ENCODE peak calls at places on chromosomes 2 and 18, in five cellular contexts. One of them, this sample, is unnamed.

GRCh38 chr18:54742654-54743053 is 85.6 kb upstream of the RAB27B start:
- ATAC-seq in upper lobe of right lung: peak; percentile 46
- ATAC-seq in A549: peak; percentile 30
- ATAC-seq in heart right ventricle: peak; percentile 92
- ATAC-seq in activated CD8-positive, alpha-beta T cell treated with anti-CD3 and anti-CD28 coated beads for 36 hours: no peak
- ATAC-seq in this sample: peak; percentile 57

GRCh38 chr2:101987832-101988231 is 3.9 kb upstream of the IL1R2 start:
- ATAC-seq in upper lobe of right lung: no peak
- ATAC-seq in A549: no peak
- ATAC-seq in heart right ventricle: no peak
- ATAC-seq in activated CD8-positive, alpha-beta T cell treated with anti-CD3 and anti-CD28 coated beads for 36 hours: no peak
- ATAC-seq in this sample: no peak

GRCh38 chr2:203743441-203743932 is 37.0 kb downstream of the CD28 start:
- ATAC-seq in upper lobe of right lung: peak; percentile 69
- ATAC-seq in A549: peak; percentile 59
- ATAC-seq in heart right ventricle: no peak
- ATAC-seq in activated CD8-positive, alpha-beta T cell treated with anti-CD3 and anti-CD28 coated beads for 36 hours: no peak
- ATAC-seq in this sample: peak; percentile 36

GRCh38 chr2:100563407-100564247 is 834 bp downstream of the PDCL3 start:
- ATAC-seq in upper lobe of right lung: no peak
- ATAC-seq in A549: peak; percentile 66
- ATAC-seq in heart right ventricle: no peak
- ATAC-seq in activated CD8-positive, alpha-beta T cell treated with anti-CD3 and anti-CD28 coated beads for 36 hours: no peak
- ATAC-seq in this sample: no peak

GRCh38 chr2:102073168-102073724 is 69.3 kb upstream of the IL1R1 start:
- ATAC-seq in upper lobe of right lung: no peak
- ATAC-seq in A549: no peak
- ATAC-seq in heart right ventricle: no peak
- ATAC-seq in activated CD8-positive, alpha-beta T cell treated with anti-CD3 and anti-CD28 coated beads for 36 hours: no peak
- ATAC-seq in this sample: no peak

GRCh38 chr2:111185496-111186022 is 64.8 kb downstream of the BCL2L11 start:
- ATAC-seq in upper lobe of right lung: peak; percentile 83
- ATAC-seq in A549: peak; percentile 23
- ATAC-seq in heart right ventricle: peak; percentile 59
- ATAC-seq in activated CD8-positive, alpha-beta T cell treated with anti-CD3 and anti-CD28 coated beads for 36 hours: no peak
- ATAC-seq in this sample: no peak

GRCh38 chr2:64402876-64403275 is 51.1 kb upstream of the LGALSL start:
- ATAC-seq in upper lobe of right lung: no peak
- ATAC-seq in A549: peak; percentile 54
- ATAC-seq in heart right ventricle: no peak
- ATAC-seq in activated CD8-positive, alpha-beta T cell treated with anti-CD3 and anti-CD28 coated beads for 36 hours: no peak
- ATAC-seq in this sample: no peak

GRCh38 chr2:232994446-232994845 is 18.6 kb downstream of the NGEF start:
- ATAC-seq in upper lobe of right lung: no peak
- ATAC-seq in A549: no peak
- ATAC-seq in heart right ventricle: no peak
- ATAC-seq in activated CD8-positive, alpha-beta T cell treated with anti-CD3 and anti-CD28 coated beads for 36 hours: no peak
- ATAC-seq in this sample: no peak

GRCh38 chr2:237290249-237290648 is 123.7 kb downstream of the COL6A3 start:
- ATAC-seq in upper lobe of right lung: peak; percentile 81
- ATAC-seq in A549: no peak
- ATAC-seq in heart right ventricle: peak; percentile 89
- ATAC-seq in activated CD8-positive, alpha-beta T cell treated with anti-CD3 and anti-CD28 coated beads for 36 hours: no peak
- ATAC-seq in this sample: peak; percentile 85

GRCh38 chr2:120852200-120852815 is 116.6 kb downstream of the GLI2 start:
- ATAC-seq in upper lobe of right lung: no peak
- ATAC-seq in A549: no peak
- ATAC-seq in heart right ventricle: no peak
- ATAC-seq in activated CD8-positive, alpha-beta T cell treated with anti-CD3 and anti-CD28 coated beads for 36 hours: no peak
- ATAC-seq in this sample: no peak

GRCh38 chr2:168607992-168608391 is 151.9 kb downstream of the CERS6 start:
- ATAC-seq in upper lobe of right lung: no peak
- ATAC-seq in A549: no peak
- ATAC-seq in heart right ventricle: no peak
- ATAC-seq in activated CD8-positive, alpha-beta T cell treated with anti-CD3 and anti-CD28 coated beads for 36 hours: peak; percentile 76
- ATAC-seq in this sample: no peak

GRCh38 chr2:134253117-134253704 is 661 bp upstream of the MGAT5 start:
- ATAC-seq in upper lobe of right lung: no peak
- ATAC-seq in A549: no peak
- ATAC-seq in heart right ventricle: no peak
- ATAC-seq in activated CD8-positive, alpha-beta T cell treated with anti-CD3 and anti-CD28 coated beads for 36 hours: peak; percentile 37
- ATAC-seq in this sample: no peak

GRCh38 chr18:44143054-44143453 is 537.6 kb upstream of the SETBP1 start:
- ATAC-seq in upper lobe of right lung: no peak
- ATAC-seq in A549: no peak
- ATAC-seq in heart right ventricle: no peak
- ATAC-seq in activated CD8-positive, alpha-beta T cell treated with anti-CD3 and anti-CD28 coated beads for 36 hours: no peak
- ATAC-seq in this sample: no peak

GRCh38 chr18:12066910-12067511 is 26.6 kb upstream of the ANKRD62 start:
- ATAC-seq in upper lobe of right lung: peak; percentile 7
- ATAC-seq in A549: no peak
- ATAC-seq in heart right ventricle: no peak
- ATAC-seq in activated CD8-positive, alpha-beta T cell treated with anti-CD3 and anti-CD28 coated beads for 36 hours: no peak
- ATAC-seq in this sample: no peak

GRCh38 chr2:120476141-120476540 is 130.2 kb downstream of the INHBB start:
- ATAC-seq in upper lobe of right lung: peak; percentile 88
- ATAC-seq in A549: no peak
- ATAC-seq in heart right ventricle: no peak
- ATAC-seq in activated CD8-positive, alpha-beta T cell treated with anti-CD3 and anti-CD28 coated beads for 36 hours: no peak
- ATAC-seq in this sample: no peak

GRCh38 chr18:25896178-25896780 is 194.1 kb downstream of the SS18 start:
- ATAC-seq in upper lobe of right lung: peak; percentile 64
- ATAC-seq in A549: no peak
- ATAC-seq in heart right ventricle: no peak
- ATAC-seq in activated CD8-positive, alpha-beta T cell treated with anti-CD3 and anti-CD28 coated beads for 36 hours: no peak
- ATAC-seq in this sample: no peak

GRCh38 chr2:69926849-69927515 is 12.1 kb downstream of the MXD1 start:
- ATAC-seq in upper lobe of right lung: peak; percentile 74
- ATAC-seq in A549: no peak
- ATAC-seq in heart right ventricle: no peak
- ATAC-seq in activated CD8-positive, alpha-beta T cell treated with anti-CD3 and anti-CD28 coated beads for 36 hours: no peak
- ATAC-seq in this sample: peak; percentile 50

GRCh38 chr2:199804831-199805230 is 46.2 kb downstream of the FTCDNL1 start:
- ATAC-seq in upper lobe of right lung: no peak
- ATAC-seq in A549: no peak
- ATAC-seq in heart right ventricle: no peak
- ATAC-seq in activated CD8-positive, alpha-beta T cell treated with anti-CD3 and anti-CD28 coated beads for 36 hours: no peak
- ATAC-seq in this sample: no peak

GRCh38 chr2:164826293-164827243 is 15.1 kb downstream of the COBLL1 start:
- ATAC-seq in upper lobe of right lung: peak; percentile 97
- ATAC-seq in A549: peak; percentile 39
- ATAC-seq in heart right ventricle: peak; percentile 80
- ATAC-seq in activated CD8-positive, alpha-beta T cell treated with anti-CD3 and anti-CD28 coated beads for 36 hours: no peak
- ATAC-seq in this sample: peak; percentile 63

GRCh38 chr2:98134138-98134537 is 47.2 kb downstream of the VWA3B start:
- ATAC-seq in upper lobe of right lung: peak; percentile 91
- ATAC-seq in A549: no peak
- ATAC-seq in heart right ventricle: peak; percentile 80
- ATAC-seq in activated CD8-positive, alpha-beta T cell treated with anti-CD3 and anti-CD28 coated beads for 36 hours: peak; percentile 99
- ATAC-seq in this sample: peak; percentile 69

GRCh38 chr2:202172439-202173191 is 65.8 kb downstream of the SUMO1 start:
- ATAC-seq in upper lobe of right lung: peak; percentile 74
- ATAC-seq in A549: no peak
- ATAC-seq in heart right ventricle: no peak
- ATAC-seq in activated CD8-positive, alpha-beta T cell treated with anti-CD3 and anti-CD28 coated beads for 36 hours: peak; percentile 85
- ATAC-seq in this sample: no peak

GRCh38 chr2:84879595-84880394 is 1.1 kb downstream of the TRABD2A start:
- ATAC-seq in upper lobe of right lung: peak; percentile 6
- ATAC-seq in A549: no peak
- ATAC-seq in heart right ventricle: no peak
- ATAC-seq in activated CD8-positive, alpha-beta T cell treated with anti-CD3 and anti-CD28 coated beads for 36 hours: no peak
- ATAC-seq in this sample: no peak

GRCh38 chr18:12278153-12278764 is 24.1 kb downstream of the CIDEA start:
- ATAC-seq in upper lobe of right lung: no peak
- ATAC-seq in A549: no peak
- ATAC-seq in heart right ventricle: no peak
- ATAC-seq in activated CD8-positive, alpha-beta T cell treated with anti-CD3 and anti-CD28 coated beads for 36 hours: no peak
- ATAC-seq in this sample: no peak